ENCODE peak calls at places on chromosomes 3 and 15, in nine cellular contexts. T is astrocyte, S is H1, O is ascending aorta, H is AG10803, G is spleen, R is heart right ventricle, X is heart left ventricle, V is AG04449. F is an unnamed sample.

GRCh38 chr3:186844908-186845307 is 2.4 kb downstream of the ADIPOQ start:
- DNase-seq in R (no peak), H (no peak), G (no peak), O (peak; percentile 46), X (no peak), S (no peak), V (no peak), T (no peak), F (no peak)

GRCh38 chr3:32508731-32509130 is 6.1 kb upstream of the CMTM6 start:
- DNase-seq in T (no peak), H (peak; percentile 78), S (no peak), O (no peak), G (no peak), R (no peak), V (no peak), X (no peak), F (peak; percentile 27)

GRCh38 chr3:2268779-2269178 is 170.1 kb downstream of the CNTN4 start:
- DNase-seq in R (no peak), O (no peak), X (no peak), S (no peak), V (no peak), T (no peak), G (no peak), H (no peak), F (no peak)

GRCh38 chr3:16841906-16842709 is 42.6 kb upstream of the PLCL2 start:
- DNase-seq in O (peak; percentile 76), S (no peak), R (no peak), V (no peak), T (no peak), G (peak; percentile 93), H (no peak), X (peak; percentile 60), F (no peak)

GRCh38 chr15:52154896-52155865 is 36.0 kb downstream of the GNB5 start:
- DNase-seq in X (no peak), H (no peak), V (no peak), T (no peak), S (no peak), G (no peak), O (no peak), R (no peak), F (no peak)

GRCh38 chr3:170469151-170470062 is 50.7 kb downstream of the CLDN11 start:
- DNase-seq in R (no peak), X (no peak), G (no peak), H (peak; percentile 94), V (peak; percentile 84), O (no peak), T (peak; percentile 74), S (no peak), F (peak; percentile 73)

GRCh38 chr3:67437090-67437489 is 217.3 kb downstream of the SUCLG2 start:
- DNase-seq in S (no peak), X (no peak), R (no peak), H (no peak), T (peak; percentile 40), G (no peak), V (no peak), O (no peak), F (peak; percentile 24)

GRCh38 chr3:173371848-173372487 is 25.6 kb upstream of the NLGN1 start:
- DNase-seq in S (no peak), R (peak; percentile 21), X (peak; percentile 41), O (no peak), T (peak; percentile 10), V (no peak), G (no peak), H (peak; percentile 50), F (peak; percentile 38)

GRCh38 chr3:53618946-53619345 is 124.5 kb downstream of the CACNA1D start:
- DNase-seq in V (no peak), G (no peak), S (no peak), X (no peak), R (no peak), O (no peak), H (no peak), T (no peak), F (no peak)

GRCh38 chr3:124298951-124299350 is 307.0 kb upstream of the ROPN1 start:
- DNase-seq in G (no peak), O (no peak), S (no peak), H (no peak), T (no peak), X (no peak), R (no peak), V (no peak), F (no peak)

GRCh38 chr15:57327985-57328471 is 48.3 kb upstream of the CGNL1 start:
- DNase-seq in O (peak; percentile 78), X (no peak), T (peak; percentile 99), H (peak; percentile 87), V (peak; percentile 94), S (no peak), G (no peak), R (no peak), F (peak; percentile 95)

GRCh38 chr3:171770689-171771620 is 39.3 kb downstream of the PLD1 start:
- DNase-seq in R (peak; percentile 70), S (no peak), G (no peak), H (peak; percentile 68), O (peak; percentile 78), X (peak; percentile 49), V (peak; percentile 63), T (peak; percentile 84), F (peak; percentile 94)

GRCh38 chr3:42502429-42503250 is at the start of gene VIPR1:
- DNase-seq in H (no peak), V (no peak), O (peak; percentile 81), S (peak; percentile 73), R (peak; percentile 51), T (no peak), G (peak; percentile 95), X (peak; percentile 82), F (no peak)

GRCh38 chr15:101651753-101652097 is 456 bp downstream of the TM2D3 start:
- DNase-seq in O (peak; percentile 73), H (no peak), X (peak; percentile 64), T (no peak), S (no peak), R (no peak), V (no peak), G (no peak), F (peak; percentile 25)

GRCh38 chr3:44128057-44128775 is 113.5 kb upstream of the TOPAZ1 start:
- DNase-seq in G (no peak), H (no peak), O (no peak), V (no peak), R (no peak), X (no peak), S (no peak), T (no peak), F (no peak)
- H3K4me3 ChIP-seq in G (no peak overlapping the region), H (no peak overlapping the region), O (no peak overlapping the region), V (no peak overlapping the region), R (no peak overlapping the region), X (no peak overlapping the region), S (no peak overlapping the region), T (no peak overlapping the region), F (no peak overlapping the region)

GRCh38 chr15:69559440-69560215 is 107.0 kb downstream of the RPLP1 start:
- DNase-seq in G (no peak), S (no peak), H (peak; percentile 12), X (no peak), V (no peak), T (no peak), R (no peak), O (no peak), F (peak; percentile 65)
- TF ChIP-seq CTCF in G (no peak), S (no peak), H (no peak), X (no peak), V (no peak), T (no peak), R (no peak), O (no peak), F (peak; percentile 48)

GRCh38 chr3:61594978-61595687 is 33.8 kb downstream of the PTPRG start:
- DNase-seq in O (no peak), G (no peak), X (no peak), V (no peak), R (no peak), S (no peak), H (peak; percentile 62), T (no peak), F (no peak)

GRCh38 chr3:61595826-61596225 is 34.5 kb downstream of the PTPRG start:
- DNase-seq in V (no peak), H (no peak), O (no peak), G (no peak), S (no peak), R (no peak), T (no peak), X (no peak), F (no peak)

GRCh38 chr3:61593630-61594029 is 32.3 kb downstream of the PTPRG start:
- DNase-seq in V (no peak), G (no peak), X (no peak), O (no peak), T (no peak), H (no peak), R (no peak), S (no peak), F (no peak)

GRCh38 chr3:61591300-61591699 is 29.9 kb downstream of the PTPRG start:
- DNase-seq in G (no peak), R (no peak), H (no peak), S (no peak), T (no peak), V (no peak), O (no peak), X (no peak), F (no peak)

DNA sequence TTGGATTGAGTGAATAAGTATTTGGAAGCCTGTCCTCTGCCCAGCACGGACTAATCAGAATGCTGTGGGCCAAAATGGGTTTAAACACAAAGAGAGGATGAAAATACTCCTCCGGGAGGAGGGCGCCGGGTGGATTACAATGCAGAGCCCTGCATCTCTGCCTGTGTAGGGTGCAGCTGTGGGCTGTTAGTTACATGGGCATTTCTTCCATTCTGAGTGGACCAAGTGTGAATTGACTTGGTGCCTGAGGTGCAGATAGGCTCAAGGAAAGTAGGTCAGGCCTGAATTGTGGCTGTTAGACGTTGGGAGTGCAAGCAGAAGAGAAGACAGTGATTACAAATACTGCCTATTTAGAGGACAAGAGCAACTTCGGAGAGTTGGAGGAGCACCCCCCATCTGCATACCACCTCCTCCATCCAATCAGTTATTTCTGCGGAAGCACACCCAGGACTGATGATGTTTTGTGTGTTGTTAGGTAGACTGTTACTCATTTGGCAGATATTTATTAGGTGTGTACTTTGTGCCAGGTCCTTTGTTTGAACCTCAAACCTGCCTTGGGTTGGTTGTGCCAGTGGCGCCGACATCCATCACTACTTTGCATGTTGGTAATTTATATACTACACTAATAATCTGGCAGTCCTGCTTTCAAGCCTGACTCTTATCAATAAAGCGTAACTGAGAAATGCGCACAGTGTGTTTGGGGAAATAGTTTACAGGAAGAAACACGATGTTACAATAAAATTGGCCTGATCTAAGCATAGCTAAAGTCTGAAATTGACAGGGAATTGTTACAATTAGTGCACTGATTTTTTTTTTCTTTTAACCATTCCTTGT is 33.0 kb downstream of the PTPRG start:
- DNase-seq in V (no peak), X (no peak), T (no peak), G (no peak), S (no peak), O (no peak), H (no peak), R (peak; percentile 20), F (no peak)
- H3K4me3 ChIP-seq in V (no peak overlapping the region), X (peak overlapping the region; percentile 2), T (no peak overlapping the region), G (no peak overlapping the region), S (no peak overlapping the region), O (no peak overlapping the region), H (peak overlapping the region; percentile 37), R (peak overlapping the region; percentile 33), F (no peak overlapping the region)

GRCh38 chr3:65060904-65061303 is 373.1 kb upstream of the ADAMTS9 start:
- DNase-seq in S (no peak), T (no peak), R (no peak), H (no peak), V (no peak), G (no peak), X (no peak), O (no peak), F (no peak)
- TF ChIP-seq CTCF in S (no peak), T (no peak), R (no peak), H (no peak), V (no peak), G (no peak), X (no peak), O (no peak), F (no peak)

F was measured in fibroblast of the aortic adventitia.